ENCODE peak calls at places on chromosomes 11 and 22, in eight cellular contexts. One of them, this sample, is unnamed.

GRCh38 chr11:19579957-19580356 is 132.7 kb upstream of the NAV2 start:
- DNase-seq in body of pancreas: peak; percentile 24
- DNase-seq in kidney epithelial cell: no peak
- DNase-seq in AG09309: no peak
- DNase-seq in ovary: no peak
- DNase-seq in AG09319: no peak
- DNase-seq in GM12865: no peak
- DNase-seq in neural crest cell: no peak
- DNase-seq in this sample: no peak

GRCh38 chr11:76263166-76263565 is 56.9 kb upstream of the WNT11 start:
- DNase-seq in body of pancreas: no peak
- DNase-seq in kidney epithelial cell: no peak
- DNase-seq in AG09309: no peak
- DNase-seq in ovary: no peak
- DNase-seq in AG09319: no peak
- DNase-seq in GM12865: no peak
- DNase-seq in neural crest cell: no peak
- DNase-seq in this sample: no peak

GRCh38 chr11:74950374-74950969 is 1.4 kb downstream of the SPCS2 start:
- DNase-seq in body of pancreas: no peak
- DNase-seq in kidney epithelial cell: no peak
- DNase-seq in AG09309: no peak
- DNase-seq in ovary: no peak
- DNase-seq in AG09319: no peak
- DNase-seq in GM12865: peak; percentile 80
- DNase-seq in neural crest cell: no peak
- DNase-seq in this sample: no peak

GRCh38 chr11:47406896-47407745 is 1.3 kb upstream of the SLC39A13 start:
- DNase-seq in body of pancreas: no peak
- DNase-seq in kidney epithelial cell: no peak
- DNase-seq in AG09309: no peak
- DNase-seq in ovary: no peak
- DNase-seq in AG09319: no peak
- DNase-seq in GM12865: peak; percentile 43
- DNase-seq in neural crest cell: no peak
- DNase-seq in this sample: no peak

GRCh38 chr22:19872779-19873137 is 18.1 kb upstream of the GNB1L start:
- DNase-seq in body of pancreas: peak; percentile 71
- DNase-seq in kidney epithelial cell: no peak
- DNase-seq in AG09309: no peak
- DNase-seq in ovary: peak; percentile 7
- DNase-seq in AG09319: no peak
- DNase-seq in GM12865: no peak
- DNase-seq in neural crest cell: no peak
- DNase-seq in this sample: no peak

GRCh38 chr11:106473089-106473722 is 395.7 kb downstream of the AASDHPPT start:
- DNase-seq in body of pancreas: no peak
- DNase-seq in kidney epithelial cell: no peak
- DNase-seq in AG09309: no peak
- DNase-seq in ovary: no peak
- DNase-seq in AG09319: no peak
- DNase-seq in GM12865: no peak
- DNase-seq in neural crest cell: no peak
- DNase-seq in this sample: no peak

GRCh38 chr22:26756675-26757293 is 99.4 kb downstream of the MIAT start:
- DNase-seq in body of pancreas: peak; percentile 53
- DNase-seq in kidney epithelial cell: no peak
- DNase-seq in AG09309: no peak
- DNase-seq in ovary: peak; percentile 53
- DNase-seq in AG09319: no peak
- DNase-seq in GM12865: peak; percentile 52
- DNase-seq in neural crest cell: peak; percentile 69
- DNase-seq in this sample: peak; percentile 78

GRCh38 chr11:44255406-44256071 is 54.4 kb downstream of the ALX4 start:
- DNase-seq in body of pancreas: no peak
- DNase-seq in kidney epithelial cell: no peak
- DNase-seq in AG09309: no peak
- DNase-seq in ovary: no peak
- DNase-seq in AG09319: no peak
- DNase-seq in GM12865: no peak
- DNase-seq in neural crest cell: no peak
- DNase-seq in this sample: no peak

GRCh38 chr22:19523240-19524169 is 705 bp downstream of the CLDN5 start:
- DNase-seq in body of pancreas: no peak
- DNase-seq in kidney epithelial cell: no peak
- DNase-seq in AG09309: no peak
- DNase-seq in ovary: no peak
- DNase-seq in AG09319: no peak
- DNase-seq in GM12865: peak; percentile 17
- DNase-seq in neural crest cell: no peak
- DNase-seq in this sample: peak; percentile 27

GRCh38 chr11:9179141-9179540 is 86.0 kb downstream of the DENND5A start:
- DNase-seq in body of pancreas: no peak
- DNase-seq in kidney epithelial cell: no peak
- DNase-seq in AG09309: no peak
- DNase-seq in ovary: no peak
- DNase-seq in AG09319: no peak
- DNase-seq in GM12865: no peak
- DNase-seq in neural crest cell: no peak
- DNase-seq in this sample: no peak

GRCh38 chr11:131656839-131657211 is 286.4 kb downstream of the NTM start:
- DNase-seq in body of pancreas: no peak
- DNase-seq in kidney epithelial cell: no peak
- DNase-seq in AG09309: no peak
- DNase-seq in ovary: no peak
- DNase-seq in AG09319: no peak
- DNase-seq in GM12865: no peak
- DNase-seq in neural crest cell: no peak
- DNase-seq in this sample: no peak

GRCh38 chr11:20131744-20132666 is 28.3 kb downstream of the DBX1 start:
- DNase-seq in body of pancreas: peak; percentile 70
- DNase-seq in kidney epithelial cell: no peak
- DNase-seq in AG09309: no peak
- DNase-seq in ovary: peak; percentile 65
- DNase-seq in AG09319: peak; percentile 30
- DNase-seq in GM12865: peak; percentile 43
- DNase-seq in neural crest cell: peak; percentile 67
- DNase-seq in this sample: peak; percentile 64

GRCh38 chr11:120097721-120098385 is 40.1 kb downstream of the TRIM29 start:
- DNase-seq in body of pancreas: no peak
- DNase-seq in kidney epithelial cell: no peak
- DNase-seq in AG09309: no peak
- DNase-seq in ovary: no peak
- DNase-seq in AG09319: no peak
- DNase-seq in GM12865: no peak
- DNase-seq in neural crest cell: no peak
- DNase-seq in this sample: no peak

GRCh38 chr11:8036002-8036802 is 44.8 kb upstream of the TUB start:
- DNase-seq in body of pancreas: no peak
- DNase-seq in kidney epithelial cell: no peak
- DNase-seq in AG09309: no peak
- DNase-seq in ovary: no peak
- DNase-seq in AG09319: no peak
- DNase-seq in GM12865: no peak
- DNase-seq in neural crest cell: no peak
- DNase-seq in this sample: no peak

GRCh38 chr11:112637046-112637445 is 324.2 kb upstream of the NCAM1 start:
- DNase-seq in body of pancreas: no peak
- DNase-seq in kidney epithelial cell: no peak
- DNase-seq in AG09309: no peak
- DNase-seq in ovary: no peak
- DNase-seq in AG09319: no peak
- DNase-seq in GM12865: no peak
- DNase-seq in neural crest cell: no peak
- DNase-seq in this sample: no peak

GRCh38 chr11:69967484-69967883 is 110.6 kb upstream of the ANO1 start:
- DNase-seq in body of pancreas: no peak
- DNase-seq in kidney epithelial cell: no peak
- DNase-seq in AG09309: no peak
- DNase-seq in ovary: no peak
- DNase-seq in AG09319: no peak
- DNase-seq in GM12865: no peak
- DNase-seq in neural crest cell: no peak
- DNase-seq in this sample: no peak

GRCh38 chr11:69964247-69964643 is 113.9 kb upstream of the ANO1 start:
- DNase-seq in body of pancreas: no peak
- DNase-seq in kidney epithelial cell: no peak
- DNase-seq in AG09309: no peak
- DNase-seq in ovary: no peak
- DNase-seq in AG09319: no peak
- DNase-seq in GM12865: no peak
- DNase-seq in neural crest cell: no peak
- DNase-seq in this sample: no peak

GRCh38 chr11:69966583-69966835 is 111.6 kb upstream of the ANO1 start:
- DNase-seq in body of pancreas: no peak
- DNase-seq in kidney epithelial cell: no peak
- DNase-seq in AG09309: no peak
- DNase-seq in ovary: no peak
- DNase-seq in AG09319: no peak
- DNase-seq in GM12865: no peak
- DNase-seq in neural crest cell: no peak
- DNase-seq in this sample: no peak

GRCh38 chr11:69966910-69967309 is 111.2 kb upstream of the ANO1 start:
- DNase-seq in body of pancreas: no peak
- DNase-seq in kidney epithelial cell: no peak
- DNase-seq in AG09309: no peak
- DNase-seq in ovary: no peak
- DNase-seq in AG09319: no peak
- DNase-seq in GM12865: no peak
- DNase-seq in neural crest cell: no peak
- DNase-seq in this sample: no peak

GRCh38 chr11:69965821-69966582 is 112.1 kb upstream of the ANO1 start:
- DNase-seq in body of pancreas: no peak
- DNase-seq in kidney epithelial cell: no peak
- DNase-seq in AG09309: no peak
- DNase-seq in ovary: no peak
- DNase-seq in AG09319: no peak
- DNase-seq in GM12865: no peak
- DNase-seq in neural crest cell: no peak
- DNase-seq in this sample: no peak
- TF ChIP-seq CTCF in body of pancreas: no peak
- TF ChIP-seq CTCF in kidney epithelial cell: no peak
- TF ChIP-seq CTCF in AG09309: no peak
- TF ChIP-seq CTCF in ovary: no peak
- TF ChIP-seq CTCF in AG09319: no peak
- TF ChIP-seq CTCF in GM12865: no peak
- TF ChIP-seq CTCF in neural crest cell: no peak
- TF ChIP-seq CTCF in this sample: no peak

DNA sequence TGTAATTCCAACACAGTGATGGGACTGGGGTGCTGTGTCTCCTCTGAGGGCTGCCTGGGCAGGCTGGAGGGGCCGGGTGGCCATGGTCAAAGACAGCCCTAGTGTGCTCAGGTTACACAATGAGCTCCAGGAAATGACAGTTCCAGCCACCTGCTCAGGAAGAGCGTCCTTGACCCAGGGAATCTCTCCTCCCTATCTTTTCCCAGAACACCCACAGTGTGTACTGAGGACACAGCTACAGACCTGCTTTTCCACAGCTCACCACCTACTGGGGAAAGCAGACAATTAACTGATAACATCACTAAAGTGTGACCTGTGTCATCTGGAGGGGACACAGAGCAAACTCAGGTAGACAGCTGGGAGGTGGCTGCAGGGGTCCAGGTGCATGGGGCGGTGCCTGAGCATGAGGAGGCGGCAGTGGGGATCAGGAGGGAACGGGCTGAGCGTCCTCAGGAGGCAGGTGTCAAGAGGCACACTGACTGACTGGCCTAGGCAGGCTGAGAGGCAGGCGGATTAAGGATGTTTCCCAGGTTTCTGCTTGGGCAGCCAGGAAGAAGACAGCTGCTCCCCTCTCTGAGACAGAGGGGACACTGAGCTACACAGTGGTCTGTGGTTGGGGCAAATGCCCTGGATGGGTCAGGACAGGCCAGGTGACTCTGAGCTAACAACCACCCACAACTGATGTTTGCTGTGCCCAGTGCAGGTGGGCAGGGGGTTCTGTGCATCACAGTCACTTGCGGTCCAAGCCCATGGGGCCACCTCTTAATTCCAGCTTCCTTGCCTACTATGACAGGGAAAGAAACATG is 56.1 kb downstream of the ARFGAP3 start:
- DNase-seq in body of pancreas: no peak
- DNase-seq in kidney epithelial cell: no peak
- DNase-seq in AG09309: no peak
- DNase-seq in ovary: no peak
- DNase-seq in AG09319: no peak
- DNase-seq in GM12865: no peak
- DNase-seq in neural crest cell: no peak
- DNase-seq in this sample: no peak
- TF ChIP-seq CTCF in body of pancreas: no peak
- TF ChIP-seq CTCF in kidney epithelial cell: no peak
- TF ChIP-seq CTCF in AG09309: no peak
- TF ChIP-seq CTCF in ovary: no peak
- TF ChIP-seq CTCF in AG09319: no peak
- TF ChIP-seq CTCF in GM12865: no peak
- TF ChIP-seq CTCF in neural crest cell: no peak
- TF ChIP-seq CTCF in this sample: no peak

DNA sequence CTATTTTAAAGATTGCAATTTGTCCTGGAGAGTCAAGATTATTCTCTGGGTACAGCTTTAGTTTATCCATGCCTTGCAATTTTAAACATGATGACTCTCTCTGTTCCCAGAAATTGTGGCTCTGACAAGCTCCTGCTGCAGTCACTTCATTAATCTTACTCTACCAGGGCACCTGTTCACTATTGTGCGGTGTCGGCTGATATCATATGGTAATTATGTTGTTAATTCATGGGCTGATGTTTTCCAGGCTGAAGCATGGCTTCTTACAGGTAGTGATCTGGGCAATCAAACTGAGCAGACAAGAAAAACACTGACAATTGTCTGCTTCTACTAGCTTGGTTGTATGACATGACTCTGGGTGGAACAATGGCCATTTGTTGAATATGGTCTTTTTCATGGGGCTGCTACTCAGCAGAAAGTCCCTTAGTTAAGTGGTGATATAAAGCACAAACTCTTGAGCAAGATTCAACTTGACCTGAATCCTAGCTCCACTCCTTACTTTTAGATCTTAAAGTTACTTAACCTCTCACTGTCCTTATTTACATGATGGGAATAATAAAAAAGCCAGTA is 230.7 kb downstream of the FAT3 start:
- DNase-seq in body of pancreas: no peak
- DNase-seq in kidney epithelial cell: no peak
- DNase-seq in AG09309: no peak
- DNase-seq in ovary: no peak
- DNase-seq in AG09319: no peak
- DNase-seq in GM12865: no peak
- DNase-seq in neural crest cell: no peak
- DNase-seq in this sample: no peak
- TF ChIP-seq CTCF in body of pancreas: no peak
- TF ChIP-seq CTCF in kidney epithelial cell: no peak
- TF ChIP-seq CTCF in AG09309: no peak
- TF ChIP-seq CTCF in ovary: no peak
- TF ChIP-seq CTCF in AG09319: no peak
- TF ChIP-seq CTCF in GM12865: no peak
- TF ChIP-seq CTCF in neural crest cell: no peak
- TF ChIP-seq CTCF in this sample: no peak

DNA sequence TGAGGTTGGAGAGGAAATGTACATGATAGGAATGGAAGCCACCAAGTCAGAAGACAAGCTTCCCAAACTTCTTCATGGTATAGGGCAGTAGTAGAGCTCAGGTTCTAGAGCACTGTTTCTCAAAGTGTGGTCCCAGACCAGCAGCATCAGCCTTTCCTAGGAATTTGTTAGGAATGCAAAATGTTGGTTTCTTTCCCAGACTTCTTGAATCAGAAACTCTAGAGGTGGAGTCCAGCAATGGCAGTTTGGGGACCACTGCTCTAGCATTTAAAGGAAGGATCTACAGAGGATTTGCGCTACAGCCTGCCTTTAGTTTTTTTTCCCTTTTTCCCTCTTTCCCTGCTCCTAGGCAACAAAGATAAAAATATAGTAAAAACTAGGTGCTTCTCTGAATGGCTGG is 17.0 kb upstream of the MMP12 start:
- DNase-seq in body of pancreas: no peak
- DNase-seq in kidney epithelial cell: no peak
- DNase-seq in AG09309: no peak
- DNase-seq in ovary: no peak
- DNase-seq in AG09319: no peak
- DNase-seq in GM12865: no peak
- DNase-seq in neural crest cell: no peak
- DNase-seq in this sample: no peak
- TF ChIP-seq CTCF in body of pancreas: no peak
- TF ChIP-seq CTCF in kidney epithelial cell: no peak
- TF ChIP-seq CTCF in AG09309: peak; percentile 8
- TF ChIP-seq CTCF in ovary: no peak
- TF ChIP-seq CTCF in AG09319: no peak
- TF ChIP-seq CTCF in GM12865: no peak
- TF ChIP-seq CTCF in neural crest cell: no peak
- TF ChIP-seq CTCF in this sample: no peak

This sample was measured in GM10248.